ENCODE peak calls at places on chromosome 21, in six cellular contexts. One of them, this sample, is unnamed.

GRCh38 chr21:46295996-46296752 is 10.0 kb downstream of the YBEY start:
- DNase-seq in sigmoid colon: peak; percentile 95
- DNase-seq in RWPE1: no peak
- DNase-seq in neural progenitor cell: no peak
- DNase-seq in tibial artery: peak; percentile 86
- DNase-seq in aorta: peak; percentile 84
- DNase-seq in this sample: peak; percentile 90

GRCh38 chr21:31354122-31354521 is 10.1 kb upstream of the TIAM1 start:
- DNase-seq in neural progenitor cell: no peak
- DNase-seq in sigmoid colon: no peak
- DNase-seq in aorta: no peak
- DNase-seq in RWPE1: peak; percentile 55
- DNase-seq in tibial artery: no peak
- DNase-seq in this sample: no peak

GRCh38 chr21:20086508-20086907 is 911.7 kb upstream of the NCAM2 start:
- DNase-seq in RWPE1: no peak
- DNase-seq in neural progenitor cell: no peak
- DNase-seq in tibial artery: no peak
- DNase-seq in sigmoid colon: no peak
- DNase-seq in aorta: no peak
- DNase-seq in this sample: no peak

GRCh38 chr21:44916965-44917364 is 3.7 kb downstream of the ITGB2 start:
- DNase-seq in aorta: no peak
- DNase-seq in tibial artery: no peak
- DNase-seq in sigmoid colon: no peak
- DNase-seq in neural progenitor cell: no peak
- DNase-seq in RWPE1: peak; percentile 75
- DNase-seq in this sample: no peak

GRCh38 chr21:32682696-32683474 is 44.9 kb downstream of the SYNJ1 start:
- DNase-seq in RWPE1: no peak
- DNase-seq in sigmoid colon: no peak
- DNase-seq in tibial artery: no peak
- DNase-seq in neural progenitor cell: no peak
- DNase-seq in aorta: no peak
- DNase-seq in this sample: no peak

GRCh38 chr21:21464691-21465090 is 466.5 kb downstream of the NCAM2 start:
- DNase-seq in sigmoid colon: no peak
- DNase-seq in aorta: no peak
- DNase-seq in tibial artery: no peak
- DNase-seq in neural progenitor cell: no peak
- DNase-seq in RWPE1: no peak
- DNase-seq in this sample: no peak

GRCh38 chr21:39633770-39634181 is 21.0 kb downstream of the B3GALT5 start:
- DNase-seq in RWPE1: peak; percentile 73
- DNase-seq in aorta: no peak
- DNase-seq in sigmoid colon: no peak
- DNase-seq in tibial artery: no peak
- DNase-seq in neural progenitor cell: no peak
- DNase-seq in this sample: no peak

GRCh38 chr21:43925609-43926008 is 60.6 kb downstream of the AGPAT3 start:
- DNase-seq in sigmoid colon: no peak
- DNase-seq in neural progenitor cell: no peak
- DNase-seq in RWPE1: no peak
- DNase-seq in aorta: no peak
- DNase-seq in tibial artery: no peak
- DNase-seq in this sample: peak; percentile 15

GRCh38 chr21:44805226-44805625 is 3.6 kb upstream of the UBE2G2 start:
- DNase-seq in tibial artery: no peak
- DNase-seq in aorta: no peak
- DNase-seq in RWPE1: no peak
- DNase-seq in neural progenitor cell: no peak
- DNase-seq in sigmoid colon: no peak
- DNase-seq in this sample: no peak

GRCh38 chr21:40215941-40216340 is 348.7 kb downstream of the PCP4 start:
- DNase-seq in sigmoid colon: no peak
- DNase-seq in RWPE1: no peak
- DNase-seq in neural progenitor cell: no peak
- DNase-seq in aorta: no peak
- DNase-seq in tibial artery: no peak
- DNase-seq in this sample: no peak

GRCh38 chr21:46118871-46119564 is 21.1 kb downstream of the COL6A2 start:
- DNase-seq in sigmoid colon: peak; percentile 63
- DNase-seq in tibial artery: peak; percentile 22
- DNase-seq in aorta: peak; percentile 67
- DNase-seq in neural progenitor cell: no peak
- DNase-seq in RWPE1: no peak
- DNase-seq in this sample: peak; percentile 41

GRCh38 chr21:44982558-44983244 is 42.9 kb downstream of the SLX9 start:
- DNase-seq in neural progenitor cell: no peak
- DNase-seq in sigmoid colon: peak; percentile 61
- DNase-seq in tibial artery: peak; percentile 77
- DNase-seq in aorta: peak; percentile 94
- DNase-seq in RWPE1: peak; percentile 26
- DNase-seq in this sample: peak; percentile 71

GRCh38 chr21:45533731-45534571 is 8.3 kb downstream of the SLC19A1 start:
- DNase-seq in neural progenitor cell: no peak
- DNase-seq in sigmoid colon: peak; percentile 62
- DNase-seq in aorta: peak; percentile 74
- DNase-seq in tibial artery: no peak
- DNase-seq in RWPE1: no peak
- DNase-seq in this sample: peak; percentile 39

GRCh38 chr21:38838598-38839369 is 33.1 kb downstream of the ETS2 start:
- DNase-seq in RWPE1: no peak
- DNase-seq in sigmoid colon: no peak
- DNase-seq in aorta: no peak
- DNase-seq in tibial artery: no peak
- DNase-seq in neural progenitor cell: no peak
- DNase-seq in this sample: no peak

GRCh38 chr21:32538147-32538792 is 47.1 kb downstream of the TCP10L start:
- DNase-seq in aorta: no peak
- DNase-seq in tibial artery: no peak
- DNase-seq in neural progenitor cell: no peak
- DNase-seq in sigmoid colon: no peak
- DNase-seq in RWPE1: no peak
- DNase-seq in this sample: no peak

GRCh38 chr21:16069713-16070112 is 339.9 kb downstream of the USP25 start:
- DNase-seq in tibial artery: no peak
- DNase-seq in aorta: no peak
- DNase-seq in neural progenitor cell: no peak
- DNase-seq in RWPE1: no peak
- DNase-seq in sigmoid colon: no peak
- DNase-seq in this sample: no peak

GRCh38 chr21:24716306-24716918 is 890.9 kb downstream of the MRPL39 start:
- DNase-seq in neural progenitor cell: no peak
- DNase-seq in sigmoid colon: no peak
- DNase-seq in tibial artery: no peak
- DNase-seq in RWPE1: no peak
- DNase-seq in aorta: no peak
- DNase-seq in this sample: no peak

GRCh38 chr21:44800971-44801467 is 601 bp downstream of the UBE2G2 start:
- DNase-seq in tibial artery: no peak
- DNase-seq in aorta: no peak
- DNase-seq in neural progenitor cell: peak; percentile 60
- DNase-seq in RWPE1: peak; percentile 59
- DNase-seq in sigmoid colon: no peak
- DNase-seq in this sample: no peak

GRCh38 chr21:31731112-31731801 is 661 bp downstream of the SCAF4 start:
- DNase-seq in aorta: peak; percentile 86
- DNase-seq in neural progenitor cell: peak; percentile 76
- DNase-seq in tibial artery: peak; percentile 31
- DNase-seq in RWPE1: peak; percentile 26
- DNase-seq in sigmoid colon: peak; percentile 79
- DNase-seq in this sample: peak; percentile 69

GRCh38 chr21:26099610-26100219 is 70.9 kb downstream of the APP start:
- DNase-seq in tibial artery: no peak
- DNase-seq in neural progenitor cell: no peak
- DNase-seq in sigmoid colon: no peak
- DNase-seq in aorta: no peak
- DNase-seq in RWPE1: peak; percentile 21
- DNase-seq in this sample: no peak

GRCh38 chr21:46247699-46248460 is 19.3 kb upstream of the LSS start:
- DNase-seq in tibial artery: no peak
- DNase-seq in sigmoid colon: no peak
- DNase-seq in aorta: peak; percentile 39
- DNase-seq in neural progenitor cell: no peak
- DNase-seq in RWPE1: no peak
- DNase-seq in this sample: no peak

GRCh38 chr21:25964009-25964408 is 206.6 kb downstream of the APP start:
- DNase-seq in RWPE1: no peak
- DNase-seq in neural progenitor cell: no peak
- DNase-seq in aorta: no peak
- DNase-seq in sigmoid colon: no peak
- DNase-seq in tibial artery: no peak
- DNase-seq in this sample: no peak

GRCh38 chr21:36203603-36203889 is 46.9 kb downstream of the DOP1B start:
- DNase-seq in aorta: peak; percentile 51
- DNase-seq in sigmoid colon: no peak
- DNase-seq in neural progenitor cell: no peak
- DNase-seq in RWPE1: peak; percentile 92
- DNase-seq in tibial artery: no peak
- DNase-seq in this sample: no peak

GRCh38 chr21:31999810-32000468 is 127.1 kb downstream of the HUNK start:
- DNase-seq in neural progenitor cell: no peak
- DNase-seq in RWPE1: no peak
- DNase-seq in aorta: no peak
- DNase-seq in sigmoid colon: no peak
- DNase-seq in tibial artery: no peak
- DNase-seq in this sample: no peak

GRCh38 chr21:36699546-36700294 is 805 bp downstream of the SIM2 start:
- DNase-seq in tibial artery: no peak
- DNase-seq in aorta: peak; percentile 69
- DNase-seq in sigmoid colon: no peak
- DNase-seq in RWPE1: no peak
- DNase-seq in neural progenitor cell: peak; percentile 49
- DNase-seq in this sample: no peak

GRCh38 chr21:27372381-27372780 is 405.5 kb upstream of the ADAMTS5 start:
- DNase-seq in sigmoid colon: no peak
- DNase-seq in tibial artery: no peak
- DNase-seq in aorta: no peak
- DNase-seq in RWPE1: no peak
- DNase-seq in neural progenitor cell: no peak
- DNase-seq in this sample: no peak
- H3K27ac ChIP-seq in sigmoid colon: no peak overlapping the region
- H3K27ac ChIP-seq in tibial artery: no peak overlapping the region
- H3K27ac ChIP-seq in aorta: no peak overlapping the region
- H3K27ac ChIP-seq in RWPE1: no peak overlapping the region
- H3K27ac ChIP-seq in neural progenitor cell: no peak overlapping the region
- H3K27ac ChIP-seq in this sample: no peak overlapping the region

DNA sequence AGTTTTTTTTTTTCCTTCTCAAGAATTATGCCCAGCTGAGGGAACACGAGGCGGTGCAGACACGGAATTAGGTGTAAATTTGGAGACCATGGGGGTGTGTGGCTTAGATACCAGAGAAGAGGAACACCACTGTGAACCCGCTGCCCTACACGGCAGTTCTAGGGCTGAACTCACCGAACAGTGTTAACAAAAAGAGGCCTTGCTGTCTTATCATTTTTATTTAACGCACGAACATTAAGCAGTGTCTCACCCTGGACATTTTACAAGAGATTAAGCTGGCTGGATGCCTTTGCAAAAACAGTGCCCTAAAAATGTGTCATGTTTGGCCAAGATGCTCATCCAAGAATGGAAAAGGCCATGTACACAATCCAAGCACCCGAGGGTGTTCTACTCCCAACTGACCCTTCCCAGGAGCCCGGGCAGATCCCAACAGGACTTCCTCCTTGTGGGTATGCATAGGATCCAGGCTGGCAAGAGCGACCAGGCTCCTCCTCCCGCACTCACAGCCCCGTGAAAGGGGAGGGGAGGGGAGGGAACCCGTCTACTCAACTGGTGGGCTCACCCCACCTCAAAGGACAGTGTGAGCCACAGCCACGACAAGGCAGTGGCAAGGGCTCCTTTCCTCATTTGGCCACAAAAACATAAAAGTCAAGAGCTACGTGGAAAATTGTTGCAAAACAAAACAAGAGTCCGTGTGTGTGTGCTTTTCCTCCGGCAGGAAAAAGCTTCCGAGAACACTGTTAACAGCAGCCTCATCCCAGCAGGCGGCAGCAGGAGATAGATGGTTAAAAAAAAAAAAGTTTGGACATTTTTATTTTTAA is 20.3 kb downstream of the C2CD2 start:
- DNase-seq in tibial artery: no peak
- DNase-seq in neural progenitor cell: no peak
- DNase-seq in aorta: no peak
- DNase-seq in RWPE1: peak; percentile 69
- DNase-seq in sigmoid colon: peak; percentile 78
- DNase-seq in this sample: no peak
- H3K27ac ChIP-seq in tibial artery: peak overlapping the region; percentile 69
- H3K27ac ChIP-seq in neural progenitor cell: no peak overlapping the region
- H3K27ac ChIP-seq in aorta: peak overlapping the region; percentile 67
- H3K27ac ChIP-seq in RWPE1: peak overlapping the region; percentile 96
- H3K27ac ChIP-seq in sigmoid colon: peak overlapping the region; percentile 90
- H3K27ac ChIP-seq in this sample: peak overlapping the region; percentile 56

GRCh38 chr21:17442174-17442573 is 70.7 kb upstream of the CXADR start:
- DNase-seq in tibial artery: no peak
- DNase-seq in neural progenitor cell: peak; percentile 21
- DNase-seq in aorta: no peak
- DNase-seq in sigmoid colon: no peak
- DNase-seq in RWPE1: no peak
- DNase-seq in this sample: no peak
- H3K27ac ChIP-seq in tibial artery: no peak overlapping the region
- H3K27ac ChIP-seq in neural progenitor cell: peak overlapping the region; percentile 73
- H3K27ac ChIP-seq in aorta: no peak overlapping the region
- H3K27ac ChIP-seq in sigmoid colon: no peak overlapping the region
- H3K27ac ChIP-seq in RWPE1: no peak overlapping the region
- H3K27ac ChIP-seq in this sample: no peak overlapping the region

GRCh38 chr21:42302292-42302650 is 12.9 kb downstream of the TFF3 start:
- DNase-seq in sigmoid colon: peak; percentile 59
- DNase-seq in RWPE1: no peak
- DNase-seq in aorta: no peak
- DNase-seq in neural progenitor cell: peak; percentile 27
- DNase-seq in tibial artery: no peak
- DNase-seq in this sample: no peak
- H3K27ac ChIP-seq in sigmoid colon: no peak overlapping the region
- H3K27ac ChIP-seq in RWPE1: no peak overlapping the region
- H3K27ac ChIP-seq in aorta: no peak overlapping the region
- H3K27ac ChIP-seq in neural progenitor cell: no peak overlapping the region
- H3K27ac ChIP-seq in tibial artery: no peak overlapping the region
- H3K27ac ChIP-seq in this sample: peak overlapping the region; percentile 43

GRCh38 chr21:14900611-14901010 is 164.2 kb downstream of the NRIP1 start:
- DNase-seq in neural progenitor cell: no peak
- DNase-seq in RWPE1: no peak
- DNase-seq in tibial artery: no peak
- DNase-seq in sigmoid colon: no peak
- DNase-seq in aorta: no peak
- DNase-seq in this sample: no peak
- H3K27ac ChIP-seq in neural progenitor cell: no peak overlapping the region
- H3K27ac ChIP-seq in RWPE1: no peak overlapping the region
- H3K27ac ChIP-seq in tibial artery: no peak overlapping the region
- H3K27ac ChIP-seq in sigmoid colon: no peak overlapping the region
- H3K27ac ChIP-seq in aorta: no peak overlapping the region
- H3K27ac ChIP-seq in this sample: no peak overlapping the region

This sample was measured in lower lobe of right lung.